ENCODE peak calls at places on chromosomes 13 and 19, in seven cellular contexts. O is neural progenitor cell, V is H1, A is HCT116, Y is PC-3, K is fibroblast of lung, E is GM23248. L is an unnamed sample. For H3K79me2, the result is how much of the 10 kb centered on the place peaks cover.

GRCh38 chr13:86601351-86601750 is 802.1 kb upstream of the SLITRK6 start:
- DNase-seq in O (no peak), V (no peak), A (no peak), Y (peak), K (peak), E (peak), L (no peak)

GRCh38 chr19:6260912-6261636 is 18.7 kb downstream of the MLLT1 start:
- DNase-seq in O (peak), V (peak), A (no peak), Y (peak), K (no peak), E (peak), L (peak)

GRCh38 chr13:28707629-28708427 is 10.9 kb downstream of the SLC46A3 start:
- DNase-seq in O (no peak), V (no peak), A (no peak), Y (peak), K (peak), E (peak), L (no peak)

GRCh38 chr13:109813663-109814062 is 27.3 kb upstream of the IRS2 start:
- DNase-seq in O (no peak), V (no peak), A (no peak), Y (no peak), K (no peak), E (no peak), L (no peak)

GRCh38 chr13:107882708-107883560 is 332.4 kb downstream of the LIG4 start:
- DNase-seq in O (no peak), V (no peak), A (no peak), Y (peak), K (no peak), E (no peak), L (no peak)

GRCh38 chr19:57434386-57435061 is 601 bp upstream of the ZNF749 start:
- DNase-seq in O (peak), V (peak), A (no peak), Y (no peak), K (no peak), E (peak), L (peak)

GRCh38 chr13:100464006-100464405 is 124.6 kb downstream of the GGACT start:
- DNase-seq in O (no peak), V (no peak), A (no peak), Y (no peak), K (peak), E (no peak), L (no peak)

GRCh38 chr13:99257291-99257690 is 888 bp downstream of the GPR18 start:
- DNase-seq in O (no peak), V (no peak), A (no peak), Y (no peak), K (no peak), E (no peak), L (no peak)

GRCh38 chr13:101019126-101019525 is 344.5 kb upstream of the TMTC4 start:
- DNase-seq in O (no peak), V (no peak), A (no peak), Y (no peak), K (peak), E (peak), L (no peak)

GRCh38 chr13:29547135-29547534 is 48.4 kb downstream of the SLC7A1 start:
- DNase-seq in O (no peak), V (no peak), A (no peak), Y (no peak), K (peak), E (no peak), L (peak)

DNA sequence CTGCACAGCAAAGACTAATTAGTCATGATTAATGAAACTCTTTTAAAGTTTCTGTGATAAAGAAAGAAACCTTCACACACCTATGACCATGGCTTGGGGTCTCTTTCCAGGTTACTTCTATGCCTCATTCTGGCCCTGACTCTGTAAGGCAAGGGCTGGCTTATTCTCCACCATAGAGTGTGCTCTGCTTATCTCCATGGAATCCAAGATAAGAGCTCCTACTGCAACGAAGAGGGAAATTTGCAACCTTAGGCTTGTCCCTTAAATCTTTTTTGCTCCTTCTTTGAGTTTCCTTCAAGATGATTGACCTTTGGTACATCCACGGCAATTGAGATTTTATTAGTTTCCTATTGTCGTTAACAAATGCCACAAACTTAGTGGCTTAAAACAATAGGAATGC is 239.9 kb downstream of the SPRY2 start:
- DNase-seq in O (no peak), V (no peak), A (no peak), Y (no peak), K (peak), E (no peak), L (peak)
- H3K79me2 ChIP-seq in O (under half), V (under half), A (under half), Y (under half), K (under half), E (under half), L (under half)

GRCh38 chr13:105527127-105527526 is 1008.3 kb downstream of the EFNB2 start:
- DNase-seq in O (no peak), V (no peak), A (no peak), Y (no peak), K (no peak), E (no peak), L (no peak)

DNA sequence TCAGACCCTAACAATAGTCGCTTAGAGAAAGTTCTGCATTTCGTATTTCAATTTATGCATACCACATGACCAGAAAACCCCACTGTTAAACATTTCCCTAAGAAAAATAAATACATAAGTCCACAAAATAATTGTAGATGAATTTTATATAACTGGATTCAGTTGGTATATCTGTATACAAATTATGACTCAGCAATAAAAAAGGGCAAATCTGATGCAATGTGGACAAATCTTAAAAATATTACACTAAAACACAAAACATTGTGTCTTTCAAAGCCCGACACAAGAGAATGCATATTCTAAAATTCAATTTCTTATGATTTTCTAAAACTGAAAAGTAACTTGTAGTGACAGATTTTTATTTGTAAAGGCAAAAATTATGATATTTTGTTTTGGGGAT is 1005.0 kb downstream of the EFNB2 start:
- DNase-seq in O (no peak), V (no peak), A (no peak), Y (no peak), K (no peak), E (no peak), L (no peak)
- H3K79me2 ChIP-seq in O (under half), V (under half), A (under half), Y (under half), K (under half), E (under half), L (under half)

GRCh38 chr13:26583662-26584061 is 26.2 kb downstream of the WASF3 start:
- DNase-seq in O (no peak), V (no peak), A (no peak), Y (no peak), K (no peak), E (peak), L (no peak)
- H3K79me2 ChIP-seq in O (half or more), V (under half), A (under half), Y (under half), K (under half), E (half or more), L (under half)

DNA sequence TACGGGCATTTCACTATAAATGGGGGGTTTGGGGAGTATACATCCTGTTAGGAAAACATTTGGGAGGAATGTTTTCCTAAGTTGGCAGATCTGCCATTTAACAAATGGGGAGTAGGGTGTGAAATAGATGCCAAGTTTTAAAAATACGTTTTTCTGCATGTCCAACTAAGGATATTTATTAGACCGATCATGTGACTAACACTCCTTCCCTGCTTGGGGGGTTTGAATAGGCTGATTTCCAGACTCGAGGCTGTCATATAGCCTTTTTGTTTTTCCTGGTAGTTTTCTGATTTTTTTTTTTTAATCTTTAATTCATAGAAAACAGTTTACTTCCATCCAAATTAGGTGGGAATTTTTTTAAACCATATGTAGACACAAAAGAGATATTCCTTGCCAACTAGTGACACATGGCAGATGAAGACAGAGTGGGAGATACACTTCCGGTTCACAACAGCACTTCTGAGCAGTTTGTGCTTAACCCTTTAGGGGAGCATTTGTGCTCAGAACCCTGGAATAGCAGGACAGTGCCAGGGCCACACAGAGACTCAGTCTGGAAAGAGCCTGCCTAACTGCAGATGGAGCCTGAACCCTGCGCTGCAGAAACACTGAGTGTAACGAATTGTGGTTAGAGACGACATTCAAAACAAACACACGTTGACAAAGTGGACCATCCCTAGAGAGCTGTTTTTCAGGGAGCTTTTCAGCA is 5.6 kb upstream of the GATAD2A start:
- DNase-seq in O (no peak), V (no peak), A (no peak), Y (no peak), K (peak), E (peak), L (no peak)
- H3K79me2 ChIP-seq in O (under half), V (under half), A (half or more), Y (half or more), K (under half), E (half or more), L (under half)

GRCh38 chr13:48487968-48488367 is 44.9 kb downstream of the RCBTB2 start:
- DNase-seq in O (no peak), V (no peak), A (no peak), Y (no peak), K (no peak), E (no peak), L (no peak)

GRCh38 chr13:48490241-48490640 is 42.6 kb downstream of the RCBTB2 start:
- DNase-seq in O (no peak), V (no peak), A (no peak), Y (peak), K (no peak), E (no peak), L (no peak)

GRCh38 chr13:48491423-48492122 is 41.3 kb downstream of the RCBTB2 start:
- DNase-seq in O (no peak), V (no peak), A (no peak), Y (no peak), K (no peak), E (peak), L (no peak)

GRCh38 chr13:48489003-48489402 is 43.9 kb downstream of the RCBTB2 start:
- DNase-seq in O (no peak), V (no peak), A (no peak), Y (no peak), K (no peak), E (no peak), L (no peak)

DNA sequence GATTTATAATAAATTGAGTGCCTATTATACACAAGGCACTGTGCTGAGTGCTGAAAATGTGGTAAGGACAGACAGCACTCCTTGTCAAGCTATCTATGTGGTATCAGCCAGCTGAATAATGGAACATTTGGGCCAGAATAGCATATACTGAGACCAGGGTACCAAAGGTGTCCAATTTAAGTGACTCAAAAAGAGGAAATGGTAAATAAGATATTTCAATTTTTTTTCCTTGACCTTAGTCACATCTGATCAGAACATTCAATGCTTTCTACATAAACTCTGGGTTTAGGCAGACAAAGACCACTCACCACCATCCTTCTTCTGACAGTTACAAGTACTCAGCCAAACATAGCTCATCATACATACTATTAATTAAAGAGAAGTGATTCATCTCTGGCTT is 43.2 kb downstream of the RCBTB2 start:
- DNase-seq in O (no peak), V (no peak), A (no peak), Y (no peak), K (no peak), E (no peak), L (no peak)
- H3K79me2 ChIP-seq in O (under half), V (under half), A (under half), Y (under half), K (under half), E (under half), L (under half)

GRCh38 chr19:45420356-45420755 is 3.4 kb downstream of the ERCC1 start:
- DNase-seq in O (no peak), V (no peak), A (no peak), Y (no peak), K (no peak), E (no peak), L (no peak)

GRCh38 chr19:45419396-45419795 is 4.3 kb downstream of the ERCC1 start:
- DNase-seq in O (no peak), V (no peak), A (no peak), Y (no peak), K (no peak), E (no peak), L (no peak)

GRCh38 chr19:45417151-45417550 is 6.6 kb downstream of the ERCC1 start:
- DNase-seq in O (no peak), V (no peak), A (no peak), Y (no peak), K (no peak), E (no peak), L (no peak)

GRCh38 chr19:45419895-45420294 is 3.8 kb downstream of the ERCC1 start:
- DNase-seq in O (no peak), V (no peak), A (no peak), Y (no peak), K (no peak), E (no peak), L (no peak)

GRCh38 chr19:45418812-45419211 is 4.9 kb downstream of the ERCC1 start:
- DNase-seq in O (no peak), V (no peak), A (no peak), Y (no peak), K (no peak), E (no peak), L (no peak)
- H3K79me2 ChIP-seq in O (under half), V (under half), A (under half), Y (under half), K (under half), E (under half), L (under half)

GRCh38 chr13:114104626-114105350 is 27.6 kb downstream of the RASA3 start:
- DNase-seq in O (no peak), V (no peak), A (no peak), Y (no peak), K (no peak), E (peak), L (no peak)
- H3K79me2 ChIP-seq in O (under half), V (under half), A (under half), Y (under half), K (half or more), E (half or more), L (under half)

GRCh38 chr13:114038900-114039299 is 65.0 kb upstream of the C13orf46 start:
- DNase-seq in O (no peak), V (no peak), A (no peak), Y (no peak), K (no peak), E (no peak), L (no peak)

GRCh38 chr13:114038211-114038613 is 64.3 kb upstream of the C13orf46 start:
- DNase-seq in O (no peak), V (no peak), A (no peak), Y (no peak), K (no peak), E (peak), L (no peak)

GRCh38 chr13:114035583-114036501 is 62.0 kb upstream of the C13orf46 start:
- DNase-seq in O (peak), V (no peak), A (no peak), Y (no peak), K (peak), E (peak), L (no peak)

GRCh38 chr13:114039471-114040141 is 65.7 kb upstream of the C13orf46 start:
- DNase-seq in O (no peak), V (no peak), A (no peak), Y (no peak), K (no peak), E (no peak), L (no peak)

GRCh38 chr13:114037674-114038073 is 63.8 kb upstream of the C13orf46 start:
- DNase-seq in O (no peak), V (no peak), A (no peak), Y (no peak), K (no peak), E (no peak), L (no peak)
- H3K79me2 ChIP-seq in O (under half), V (under half), A (under half), Y (under half), K (half or more), E (half or more), L (under half)

DNA sequence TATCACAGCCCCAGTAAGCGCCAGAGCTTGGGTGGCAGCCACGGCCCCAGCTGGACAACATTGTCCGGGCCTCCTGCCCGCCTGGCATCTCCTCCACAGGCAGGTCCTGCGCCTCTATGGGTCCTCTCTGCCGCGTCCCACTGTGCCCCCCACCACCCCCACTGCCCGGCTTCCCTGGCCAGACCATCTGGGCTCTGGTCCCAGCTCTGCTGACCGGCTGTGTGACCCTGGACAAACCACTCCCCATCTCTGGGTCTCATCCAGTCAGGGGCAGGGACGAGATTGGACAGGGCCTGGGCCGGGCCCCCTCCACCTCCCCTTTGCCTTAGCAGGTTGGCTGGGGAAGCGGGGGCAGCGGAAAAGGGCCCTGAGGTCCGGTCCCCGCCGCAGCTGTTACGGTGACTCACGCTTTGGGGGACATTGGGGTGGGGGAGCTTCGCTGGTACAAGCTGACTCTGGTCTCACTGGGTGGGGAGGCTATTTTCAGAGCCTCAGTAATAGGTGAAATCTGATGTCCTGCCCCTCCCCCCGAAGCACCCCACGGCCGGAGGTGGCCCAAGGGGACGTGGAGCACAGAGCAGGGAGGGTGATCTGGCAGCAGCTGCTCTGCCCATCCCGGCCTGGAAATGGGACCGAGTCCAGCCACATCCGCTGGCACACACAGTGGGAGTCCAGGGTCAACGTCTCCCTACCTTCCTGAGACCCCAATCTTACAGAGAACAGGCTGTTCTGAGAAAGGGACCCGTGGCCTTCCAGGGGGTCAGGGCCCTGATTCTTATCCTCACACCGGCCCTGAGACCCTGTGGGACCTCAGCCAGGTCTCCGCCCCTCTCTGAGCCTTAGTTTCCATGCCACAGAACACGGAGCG is 9.1 kb downstream of the NFIC start:
- DNase-seq in O (no peak), V (no peak), A (no peak), Y (no peak), K (peak), E (peak), L (no peak)
- H3K79me2 ChIP-seq in O (under half), V (under half), A (half or more), Y (half or more), K (half or more), E (half or more), L (under half)

DNA sequence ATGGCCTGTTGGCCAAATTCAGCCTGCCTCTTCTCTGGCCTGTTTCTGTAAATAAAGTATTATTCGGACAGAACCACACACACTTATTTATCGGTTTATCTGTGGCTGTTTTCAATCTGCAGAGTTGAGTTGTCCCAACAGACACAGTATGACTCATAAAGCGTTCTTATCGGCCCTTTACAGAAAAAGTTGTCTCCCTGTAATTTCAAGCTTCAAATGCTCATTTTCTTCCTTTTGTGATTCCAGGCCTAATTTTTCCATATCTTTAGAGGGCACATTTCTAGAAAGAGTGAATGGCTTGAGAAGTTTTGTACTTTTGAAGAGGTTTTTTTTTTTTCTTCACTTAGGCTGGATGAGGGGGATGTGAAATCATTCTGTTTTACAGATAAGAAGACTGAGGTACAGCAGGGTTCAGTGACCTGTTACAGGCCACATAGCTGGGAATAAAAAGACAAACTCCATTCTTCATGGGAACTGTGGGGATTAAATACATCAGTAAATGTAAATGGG is 440.9 kb downstream of the TSHZ3 start:
- DNase-seq in O (no peak), V (no peak), A (no peak), Y (no peak), K (no peak), E (no peak), L (no peak)
- H3K79me2 ChIP-seq in O (under half), V (under half), A (under half), Y (under half), K (under half), E (under half), L (under half)